ENCODE peak calls at places on chromosomes 16 and 17, in four cellular contexts. U, L, O and J are unnamed samples.

GRCh38 chr16:46961373-46962353 is 11.8 kb downstream of the DNAJA2 start:
- DNase-seq in U (no peak), L (no peak), O (no peak), J (peak; percentile 10)

GRCh38 chr16:59168715-59169114 is 434.6 kb upstream of the GOT2 start:
- DNase-seq in U (no peak), L (no peak), O (no peak), J (no peak)

GRCh38 chr17:62780273-62780672 is 27.8 kb downstream of the MARCHF10 start:
- DNase-seq in U (peak; percentile 53), L (peak; percentile 85), O (peak; percentile 50), J (no peak)

GRCh38 chr16:86833136-86833535 is 254.8 kb downstream of the FOXL1 start:
- DNase-seq in U (no peak), L (no peak), O (no peak), J (peak; percentile 26)

GRCh38 chr17:27771576-27771975 is 28.8 kb downstream of the NOS2 start:
- DNase-seq in U (no peak), L (no peak), O (no peak), J (no peak)

GRCh38 chr16:50388491-50388890 is 19.7 kb upstream of the BRD7 start:
- DNase-seq in U (no peak), L (no peak), O (no peak), J (no peak)

GRCh38 chr16:52077656-52078055 is 469.3 kb downstream of the TOX3 start:
- DNase-seq in U (no peak), L (no peak), O (no peak), J (no peak)

GRCh38 chr17:51389875-51390274 is 129.5 kb downstream of the UTP18 start:
- DNase-seq in U (no peak), L (no peak), O (no peak), J (no peak)

GRCh38 chr17:79205688-79206205 is 131.1 kb downstream of the ENGASE start:
- DNase-seq in U (no peak), L (no peak), O (no peak), J (no peak)

GRCh38 chr16:31872201-31872600 is 1.4 kb upstream of the ZNF267 start:
- DNase-seq in U (no peak), L (no peak), O (no peak), J (no peak)

GRCh38 chr16:14407786-14408399 is 222.2 kb downstream of the PARN start:
- DNase-seq in U (no peak), L (no peak), O (no peak), J (no peak)

GRCh38 chr17:2592974-2593845 is at the start of gene PAFAH1B1:
- DNase-seq in U (peak; percentile 83), L (peak; percentile 98), O (peak; percentile 96), J (peak; percentile 93)

GRCh38 chr17:924711-925480 is 54.7 kb downstream of the NXN start:
- DNase-seq in U (no peak), L (no peak), O (no peak), J (no peak)

GRCh38 chr16:71526111-71526998 is at the start of gene CHST4:
- DNase-seq in U (no peak), L (no peak), O (no peak), J (peak; percentile 62)

GRCh38 chr17:216625-217024 is 35.2 kb upstream of the DOC2B start:
- DNase-seq in U (no peak), L (no peak), O (no peak), J (no peak)

GRCh38 chr17:69059458-69060205 is 1.1 kb downstream of the ABCA9 start:
- DNase-seq in U (no peak), L (no peak), O (no peak), J (peak; percentile 73)

DNA sequence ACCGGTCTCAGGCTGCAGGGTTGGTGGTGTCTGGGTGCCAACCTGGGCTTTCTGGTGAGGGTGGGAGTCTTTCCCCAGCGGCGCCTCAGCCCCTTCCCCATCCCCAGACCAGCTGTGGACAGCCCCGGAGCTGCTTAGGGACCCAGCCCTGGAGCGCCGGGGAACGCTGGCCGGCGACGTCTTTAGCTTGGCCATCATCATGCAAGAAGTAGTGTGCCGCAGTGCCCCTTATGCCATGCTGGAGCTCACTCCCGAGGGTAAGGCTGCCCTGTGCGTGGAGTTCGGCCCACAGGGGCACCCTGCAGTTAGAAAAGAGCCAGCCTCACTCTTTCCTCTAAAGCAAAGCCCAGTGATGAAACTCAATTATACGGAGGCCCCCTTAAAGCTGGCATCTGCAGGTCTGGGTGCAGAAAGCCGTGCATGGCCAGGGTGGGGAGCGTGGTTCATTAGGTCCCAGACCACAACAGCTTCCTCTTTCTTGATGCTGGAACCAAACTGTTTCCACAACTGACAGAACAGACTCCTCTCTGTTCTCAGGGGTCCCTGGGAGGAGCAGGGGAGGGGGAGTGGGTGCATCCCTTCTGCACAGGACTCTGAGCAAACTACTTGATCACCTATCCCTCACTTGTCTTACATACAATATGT is 10.7 kb downstream of the GUCY2D start:
- DNase-seq in U (no peak), L (no peak), O (no peak), J (no peak)
- H3K4me3 ChIP-seq in U (no peak overlapping the region), L (no peak overlapping the region), O (no peak overlapping the region), J (no peak overlapping the region)

DNA sequence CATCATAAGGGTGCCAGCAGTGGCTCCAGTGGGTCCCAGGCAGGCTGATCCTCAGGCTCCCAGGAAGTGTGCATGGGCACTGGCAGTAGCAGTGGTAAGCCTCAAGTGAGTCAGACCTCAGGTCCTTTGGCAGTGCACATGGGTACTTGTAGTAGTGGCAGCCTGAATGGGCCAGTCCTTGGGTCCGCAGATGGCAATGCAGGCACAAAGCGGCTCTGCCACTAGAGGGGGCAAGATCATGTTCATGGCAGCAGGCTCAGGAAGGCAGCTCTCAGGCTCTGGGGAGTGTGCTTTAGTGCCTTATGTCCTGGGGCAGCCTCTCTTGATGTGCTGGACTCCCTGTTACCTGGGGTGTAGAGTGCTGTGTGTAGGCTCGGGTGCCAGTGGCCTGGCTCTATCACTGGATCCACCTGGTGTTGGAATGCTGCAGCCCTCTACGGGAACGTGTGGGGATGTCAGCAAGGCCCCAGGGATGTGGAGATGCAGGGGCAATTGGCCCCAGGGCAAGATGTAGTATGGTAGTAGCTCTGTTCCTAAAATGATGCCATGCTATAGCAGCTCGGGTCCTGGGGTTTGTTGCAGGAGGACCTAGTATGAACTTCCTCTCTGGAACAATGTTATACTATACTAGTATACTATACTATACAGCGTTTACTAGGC is 11.0 kb downstream of the ACSM3 start:
- DNase-seq in U (no peak), L (peak; percentile 75), O (peak; percentile 41), J (peak; percentile 74)
- TF ChIP-seq CTCF in U (no peak), L (peak; percentile 64), O (peak; percentile 36), J (peak; percentile 90)

GRCh38 chr17:43595466-43595865 is 49.3 kb upstream of the ETV4 start:
- DNase-seq in U (no peak), L (no peak), O (no peak), J (no peak)

GRCh38 chr17:43599835-43600234 is 53.7 kb upstream of the ETV4 start:
- DNase-seq in U (peak; percentile 56), L (no peak), O (no peak), J (peak; percentile 91)

GRCh38 chr17:43599046-43599395 is 52.9 kb upstream of the ETV4 start:
- DNase-seq in U (no peak), L (no peak), O (no peak), J (no peak)

GRCh38 chr17:43598359-43599045 is 52.4 kb upstream of the ETV4 start:
- DNase-seq in U (no peak), L (no peak), O (no peak), J (no peak)

GRCh38 chr17:43597624-43598358 is 51.7 kb upstream of the ETV4 start:
- DNase-seq in U (no peak), L (no peak), O (no peak), J (no peak)
- H3K4me3 ChIP-seq in U (no peak overlapping the region), L (no peak overlapping the region), O (no peak overlapping the region), J (no peak overlapping the region)

GRCh38 chr17:38674013-38674748 is 576 bp downstream of the EPOP start:
- DNase-seq in U (no peak), L (peak; percentile 79), O (no peak), J (no peak)
- TF ChIP-seq CTCF in U (no peak), L (no peak), O (no peak), J (no peak)

GRCh38 chr17:39593371-39593770 is 14.3 kb downstream of the NEUROD2 start:
- DNase-seq in U (no peak), L (no peak), O (no peak), J (no peak)

GRCh38 chr17:39596543-39597267 is 11.0 kb downstream of the NEUROD2 start:
- DNase-seq in U (no peak), L (no peak), O (no peak), J (no peak)

GRCh38 chr17:39595294-39595693 is 12.4 kb downstream of the NEUROD2 start:
- DNase-seq in U (no peak), L (no peak), O (no peak), J (no peak)

GRCh38 chr17:39595928-39596327 is 11.8 kb downstream of the NEUROD2 start:
- DNase-seq in U (no peak), L (no peak), O (no peak), J (no peak)

GRCh38 chr17:39591958-39592954 is 15.5 kb downstream of the NEUROD2 start:
- DNase-seq in U (no peak), L (peak; percentile 77), O (no peak), J (peak; percentile 53)
- H3K4me3 ChIP-seq in U (no peak overlapping the region), L (no peak overlapping the region), O (no peak overlapping the region), J (no peak overlapping the region)

DNA sequence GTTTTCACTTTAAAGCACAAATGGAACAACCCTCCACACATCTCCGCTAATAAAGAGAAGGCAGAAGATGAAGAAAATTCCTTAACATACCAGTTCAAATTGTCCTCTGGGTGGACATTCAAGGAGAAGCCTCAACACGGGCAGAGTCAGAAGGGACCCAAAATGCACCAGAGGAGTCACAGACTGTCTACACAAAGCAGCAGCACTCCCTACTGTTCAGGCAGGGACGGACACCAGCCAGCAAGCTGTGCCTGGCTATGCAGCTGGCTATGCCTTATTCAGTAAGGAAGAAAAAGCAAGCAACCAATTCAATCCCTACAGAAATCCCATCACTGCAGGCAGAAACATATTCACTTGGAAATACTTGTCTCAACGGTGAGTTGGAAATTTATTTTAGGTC is 8.1 kb downstream of the DNAJC7 start:
- DNase-seq in U (no peak), L (no peak), O (no peak), J (no peak)
- TF ChIP-seq CTCF in U (no peak), L (peak; percentile 13), O (no peak), J (peak; percentile 6)

DNA sequence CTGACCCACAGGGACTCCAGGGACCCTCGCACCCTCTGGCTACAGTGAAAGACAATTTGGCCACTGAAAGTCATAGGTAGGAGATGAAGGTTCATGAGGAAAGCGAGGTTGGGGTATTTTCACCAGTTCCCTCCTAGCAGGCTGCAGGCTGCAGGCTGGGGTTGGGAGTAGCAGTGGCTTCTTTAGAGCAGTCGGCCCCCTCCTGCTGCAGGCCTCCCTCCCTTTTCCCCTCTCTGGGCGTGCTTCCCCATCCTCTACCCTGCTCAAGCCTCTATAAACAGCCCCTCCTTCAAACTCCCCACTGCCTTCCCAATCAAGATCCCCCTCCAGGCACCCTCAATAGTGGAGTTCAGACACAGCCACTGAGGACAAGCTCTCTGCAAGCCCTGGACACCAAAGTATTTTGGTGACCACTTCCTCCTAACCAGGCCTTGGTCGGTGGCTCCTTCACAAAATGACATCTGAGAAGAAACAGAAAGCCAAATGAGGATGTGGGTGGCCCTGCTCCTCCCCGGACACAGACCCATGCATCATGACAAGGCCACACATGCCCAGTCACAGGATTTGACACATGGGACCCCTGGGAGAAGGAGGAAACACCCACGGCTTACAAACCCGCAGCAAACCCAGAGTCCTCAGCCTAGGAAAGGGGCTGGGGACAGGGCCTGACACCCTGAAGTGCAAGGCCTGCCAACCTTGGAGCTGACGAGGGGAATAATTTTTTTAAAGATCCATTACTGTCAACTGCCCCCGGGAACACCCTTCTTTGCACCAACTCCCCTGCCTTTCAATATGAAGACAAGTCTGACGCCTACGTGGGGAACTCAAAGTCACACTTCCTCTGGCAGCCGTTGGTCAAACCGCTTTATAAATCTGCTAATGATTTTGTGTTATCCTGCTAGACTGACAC is 41.6 kb downstream of the GAS7 start:
- DNase-seq in U (peak; percentile 73), L (no peak), O (peak; percentile 52), J (no peak)
- H3K4me3 ChIP-seq in U (no peak overlapping the region), L (no peak overlapping the region), O (no peak overlapping the region), J (no peak overlapping the region)

GRCh38 chr17:73595068-73595865 is 49.0 kb downstream of the SDK2 start:
- DNase-seq in U (no peak), L (no peak), O (peak; percentile 66), J (no peak)
- TF ChIP-seq CTCF in U (no peak), L (peak; percentile 22), O (peak; percentile 23), J (no peak)